ENCODE peak calls at places on chromosomes 12 and 14, in four cellular contexts. S is pancreas; N is CD8-positive, alpha-beta T cell; J is ovary. A is an unnamed sample.

GRCh38 chr14:100731846-100732765 is 5.4 kb downstream of the DLK1 start:
- DNase-seq in S (no peak), J (no peak), N (no peak), A (no peak)

GRCh38 chr14:105491366-105492006 is 440 bp downstream of the TEDC1 start:
- DNase-seq in J (peak; percentile 85), S (peak; percentile 53), N (peak; percentile 74), A (peak; percentile 56)

GRCh38 chr12:96220902-96221301 is 26.7 kb downstream of the ELK3 start:
- DNase-seq in S (no peak), J (no peak), N (no peak), A (no peak)

GRCh38 chr12:121806556-121807308 is 2.9 kb downstream of the SETD1B start:
- DNase-seq in N (no peak), S (no peak), J (no peak), A (no peak)

GRCh38 chr14:75522224-75522764 is at the start of gene BATF:
- DNase-seq in N (peak; percentile 85), J (no peak), S (no peak), A (peak; percentile 32)

GRCh38 chr12:55797068-55797467 is 20.5 kb downstream of the SARNP start:
- DNase-seq in N (no peak), J (no peak), S (no peak), A (no peak)

GRCh38 chr12:109840349-109841073 is 7.3 kb upstream of the TRPV4 start:
- DNase-seq in N (no peak), S (no peak), J (no peak), A (no peak)

GRCh38 chr14:83164016-83164415 is 1630.4 kb upstream of the SEL1L start:
- DNase-seq in J (no peak), N (no peak), S (no peak), A (no peak)

GRCh38 chr12:100375023-100375737 is 18.3 kb downstream of the SLC17A8 start:
- DNase-seq in N (no peak), S (no peak), J (peak; percentile 83), A (peak; percentile 48)

GRCh38 chr14:32702571-32702970 is 236.1 kb upstream of the NPAS3 start:
- DNase-seq in J (peak; percentile 53), S (no peak), N (no peak), A (no peak)

GRCh38 chr12:26918321-26919215 is 19.2 kb downstream of the INTS13 start:
- DNase-seq in J (no peak), N (no peak), S (no peak), A (no peak)

GRCh38 chr14:72651715-72652114 is 242.2 kb downstream of the DPF3 start:
- DNase-seq in S (no peak), J (no peak), N (no peak), A (no peak)

GRCh38 chr14:67566908-67567307 is 33.2 kb downstream of the PIGH start:
- DNase-seq in J (no peak), N (no peak), S (no peak), A (no peak)

GRCh38 chr14:102541771-102542170 is 32.2 kb upstream of the ANKRD9 start:
- DNase-seq in S (no peak), J (no peak), N (no peak), A (no peak)

GRCh38 chr12:92827836-92828431 is 101.2 kb downstream of the EEA1 start:
- DNase-seq in J (no peak), N (no peak), S (no peak), A (no peak)

GRCh38 chr14:54354096-54354495 is 42.7 kb upstream of the CDKN3 start:
- DNase-seq in N (no peak), S (no peak), J (no peak), A (no peak)

GRCh38 chr14:72559227-72559626 is 334.7 kb downstream of the DPF3 start:
- DNase-seq in J (no peak), N (no peak), S (no peak), A (no peak)

GRCh38 chr12:3313066-3313465 is 177.9 kb upstream of the PRMT8 start:
- DNase-seq in J (no peak), N (no peak), S (no peak), A (peak; percentile 58)

GRCh38 chr12:113071063-113071426 is 14.5 kb downstream of the DTX1 start:
- DNase-seq in J (no peak), N (no peak), S (no peak), A (no peak)

GRCh38 chr12:118358607-118359540 is 13.8 kb downstream of the TAOK3 start:
- DNase-seq in J (no peak), N (no peak), S (no peak), A (no peak)

GRCh38 chr12:89390802-89391673 is 38.7 kb upstream of the DUSP6 start:
- DNase-seq in J (no peak), N (no peak), S (no peak), A (no peak)

GRCh38 chr12:64797156-64797555 is 27.3 kb upstream of the TBC1D30 start:
- DNase-seq in J (no peak), S (no peak), N (no peak), A (no peak)

GRCh38 chr14:32136027-32136825 is 59.1 kb downstream of the ARHGAP5 start:
- DNase-seq in S (no peak), J (no peak), N (no peak), A (no peak)

GRCh38 chr14:23864252-23864651 is 89.3 kb upstream of the DHRS4 start:
- DNase-seq in N (no peak), S (no peak), J (no peak), A (no peak)

GRCh38 chr14:22747769-22748168 is 18.7 kb upstream of the OXA1L start:
- DNase-seq in J (no peak), S (no peak), N (no peak), A (no peak)

GRCh38 chr12:47206450-47206830 is 126.7 kb upstream of the AMIGO2 start:
- DNase-seq in J (no peak), S (no peak), N (no peak), A (no peak)
- H3K27ac ChIP-seq in J (no peak overlapping the region), S (no peak overlapping the region), N (peak overlapping the region; percentile 8), A (peak overlapping the region; percentile 14)

DNA sequence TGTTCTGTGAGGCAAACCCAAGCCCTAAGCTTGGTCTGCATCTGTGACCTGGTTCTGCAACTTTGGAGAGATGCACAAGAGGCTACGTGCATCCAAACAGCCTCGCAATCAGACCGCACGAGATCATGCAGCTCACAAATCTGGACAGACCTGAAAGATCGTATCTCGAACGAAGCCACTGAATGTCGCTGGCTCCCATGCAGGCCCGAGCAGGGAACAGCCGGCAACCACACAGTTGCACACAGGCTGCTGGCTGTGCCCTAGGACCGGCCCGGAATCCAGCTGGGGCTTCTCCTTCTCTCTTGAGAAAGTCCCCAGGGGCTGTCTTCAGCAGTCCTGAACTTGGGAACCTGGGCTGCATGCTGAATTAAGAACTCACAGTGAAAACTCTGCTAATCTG is 27.9 kb downstream of the WNT5B start:
- DNase-seq in N (no peak), J (no peak), S (no peak), A (no peak)
- H3K27ac ChIP-seq in N (no peak overlapping the region), J (no peak overlapping the region), S (no peak overlapping the region), A (peak overlapping the region; percentile 99)

GRCh38 chr12:10617868-10618267 is 4.5 kb upstream of the MAGOHB start:
- DNase-seq in J (no peak), S (no peak), N (no peak), A (no peak)
- H3K27ac ChIP-seq in J (no peak overlapping the region), S (no peak overlapping the region), N (no peak overlapping the region), A (peak overlapping the region; percentile 67)

GRCh38 chr14:52349731-52350130 is 35.6 kb downstream of the PTGER2 start:
- DNase-seq in N (no peak), J (no peak), S (no peak), A (no peak)

GRCh38 chr14:52352546-52352945 is 38.4 kb downstream of the PTGER2 start:
- DNase-seq in N (no peak), J (no peak), S (no peak), A (no peak)

GRCh38 chr14:52350445-52350844 is 36.3 kb downstream of the PTGER2 start:
- DNase-seq in J (no peak), S (no peak), N (no peak), A (no peak)

GRCh38 chr14:52351561-52352491 is 37.7 kb downstream of the PTGER2 start:
- DNase-seq in N (no peak), S (no peak), J (no peak), A (no peak)

DNA sequence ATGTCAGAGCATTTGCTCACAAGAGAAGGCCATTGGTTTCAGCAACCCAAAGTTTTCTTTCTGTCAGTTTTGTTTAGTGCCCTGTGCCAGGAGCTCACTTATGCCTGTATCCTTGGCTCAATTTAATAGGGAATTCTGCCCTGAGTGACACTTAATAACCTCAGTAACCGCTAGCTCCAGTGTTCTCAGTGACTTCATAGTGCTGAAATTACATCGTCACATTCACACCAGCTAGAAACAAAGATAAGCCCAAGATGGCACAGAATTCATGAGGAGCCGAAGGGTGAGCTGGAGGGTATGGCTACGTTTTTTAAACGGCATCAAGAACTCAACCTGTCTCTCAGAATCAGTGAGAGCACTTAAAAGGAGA is 37.1 kb downstream of the PTGER2 start:
- DNase-seq in N (no peak), S (no peak), J (no peak), A (no peak)
- H3K27ac ChIP-seq in N (peak overlapping the region; percentile 36), S (no peak overlapping the region), J (no peak overlapping the region), A (no peak overlapping the region)

DNA sequence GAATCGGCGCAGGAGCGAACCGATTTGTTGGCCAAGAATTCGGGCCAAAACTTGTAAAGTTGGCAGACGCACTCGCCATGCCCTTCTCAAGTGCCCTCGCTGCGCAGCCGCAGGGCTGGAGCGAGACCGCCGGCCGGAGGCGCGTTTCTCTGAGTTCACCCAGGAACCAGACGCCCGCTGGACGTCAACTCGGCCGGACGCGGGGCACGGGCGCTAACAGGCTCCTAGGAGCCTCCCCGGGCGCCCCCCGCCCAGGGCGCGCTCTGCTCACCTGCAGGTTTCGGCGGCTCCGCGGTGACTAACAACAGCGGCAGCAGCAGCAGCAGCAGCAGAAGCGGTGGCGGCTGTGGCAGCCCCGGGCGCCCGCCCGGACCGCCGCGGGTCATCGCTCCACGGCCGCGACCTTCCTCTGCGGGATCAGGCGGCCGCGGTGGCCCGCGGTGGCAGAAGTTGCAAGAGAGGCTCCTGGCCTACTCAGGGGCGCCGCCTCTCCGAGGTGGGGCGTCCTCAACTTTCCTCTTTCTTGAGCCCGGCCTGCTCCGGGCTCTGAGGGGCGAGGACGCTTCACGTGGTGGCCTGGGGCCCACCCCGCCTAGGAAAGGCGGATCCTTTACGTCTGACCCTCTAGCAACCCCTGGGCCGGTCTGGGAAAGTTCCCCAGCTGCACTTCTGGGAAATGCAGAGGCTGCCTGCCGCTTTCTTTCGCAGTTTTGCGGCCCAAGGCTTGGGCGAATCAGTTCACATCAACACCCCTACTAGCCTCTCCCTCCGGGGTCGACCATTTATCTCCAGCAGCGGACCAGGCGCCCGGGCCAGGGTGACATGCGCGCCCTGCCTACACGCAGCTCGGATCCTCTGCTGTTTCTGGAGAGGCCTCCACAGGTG is at the start of gene PLBD1:
- DNase-seq in N (no peak), S (peak; percentile 82), J (peak; percentile 48), A (peak; percentile 47)
- H3K27ac ChIP-seq in N (no peak within 1 kb of the TSS), S (peak within 1 kb of the TSS; percentile 90), J (no peak within 1 kb of the TSS), A (peak within 1 kb of the TSS; percentile 40)

GRCh38 chr12:82838827-82839226 is 152.1 kb downstream of the TMTC2 start:
- DNase-seq in J (no peak), S (no peak), N (no peak), A (no peak)
- H3K27ac ChIP-seq in J (no peak overlapping the region), S (no peak overlapping the region), N (no peak overlapping the region), A (peak overlapping the region; percentile 96)

DNA sequence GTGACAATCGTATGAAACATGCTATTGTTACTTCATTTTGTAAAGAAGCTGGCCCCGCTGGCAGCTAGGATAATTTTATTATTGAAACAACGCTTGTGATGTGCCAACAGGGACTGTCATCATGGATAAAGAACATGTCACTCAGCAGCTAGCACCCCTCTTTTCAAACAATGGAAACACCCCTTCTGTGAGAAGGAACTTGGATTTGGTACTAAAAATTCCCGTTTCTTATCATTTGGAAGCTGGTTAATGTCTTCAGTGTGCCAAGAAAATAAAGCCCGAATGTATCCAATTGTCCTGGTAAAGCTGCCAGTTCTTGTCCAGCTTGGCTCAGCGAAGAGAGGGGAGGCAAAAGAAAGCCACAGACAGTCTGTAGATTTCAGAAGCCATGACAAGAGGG is 186.6 kb downstream of the PHLDA1 start:
- DNase-seq in S (no peak), N (no peak), J (no peak), A (no peak)
- H3K27ac ChIP-seq in S (no peak overlapping the region), N (no peak overlapping the region), J (no peak overlapping the region), A (no peak overlapping the region)

A was measured in caudate nucleus.